ENCODE peak calls at places on chromosomes 3 and 15, in six cellular contexts. Z is NCI-H510A treated with DMSO at 0.1 percent for 48 hours, L is SK-MEL-5, S is cardiac muscle cell, C is activated T-cell treated with anti-CD3 and anti-CD28 coated beads for 24 hours, J is body of pancreas. Q is an unnamed sample.

GRCh38 chr3:82229397-82229796 is 468.0 kb upstream of the GBE1 start:
- DNase-seq in C (no peak), S (no peak), J (no peak), L (no peak), Z (no peak), Q (no peak)

GRCh38 chr3:141070727-141071357 is 19.7 kb downstream of the SPSB4 start:
- DNase-seq in J (no peak), Z (no peak), L (no peak), S (no peak), C (no peak), Q (no peak)

GRCh38 chr3:16658004-16658932 is 53.0 kb upstream of the DAZL start:
- DNase-seq in S (peak), J (no peak), C (no peak), Z (no peak), L (peak), Q (no peak)

GRCh38 chr3:155070932-155071387 is 9.2 kb upstream of the MME start:
- DNase-seq in Z (no peak), J (no peak), L (peak), C (no peak), S (peak), Q (no peak)

GRCh38 chr15:38050529-38050928 is 116.1 kb downstream of the TMCO5A start:
- DNase-seq in L (no peak), J (no peak), S (peak), C (no peak), Z (no peak), Q (no peak)

GRCh38 chr15:84748274-84749110 is at the start of gene ZNF592:
- DNase-seq in J (peak), S (peak), C (peak), L (peak), Z (peak), Q (peak)

GRCh38 chr3:106130384-106131084 is 261.7 kb upstream of the CBLB start:
- DNase-seq in Z (no peak), J (no peak), C (no peak), L (peak), S (peak), Q (no peak)

GRCh38 chr15:98883504-98883903 is 124.1 kb downstream of the PGPEP1L start:
- DNase-seq in S (no peak), C (no peak), L (no peak), Z (no peak), J (no peak), Q (no peak)

GRCh38 chr3:69203631-69204314 is 81.4 kb upstream of the LMOD3 start:
- DNase-seq in L (no peak), C (no peak), S (no peak), J (no peak), Z (no peak), Q (no peak)

GRCh38 chr3:9786825-9787654 is 5.2 kb downstream of the TADA3 start:
- DNase-seq in L (peak), J (no peak), C (no peak), S (no peak), Z (no peak), Q (no peak)

GRCh38 chr3:46913644-46914043 is 36.1 kb downstream of the PTH1R start:
- DNase-seq in L (no peak), Z (peak), C (no peak), J (peak), S (peak), Q (no peak)

GRCh38 chr15:31300981-31301686 is 25.5 kb upstream of the KLF13 start:
- DNase-seq in Z (no peak), S (no peak), L (no peak), J (no peak), C (no peak), Q (no peak)

GRCh38 chr3:174329321-174329720 is 529.8 kb upstream of the NAALADL2 start:
- DNase-seq in S (peak), L (no peak), C (no peak), Z (no peak), J (no peak), Q (no peak)

GRCh38 chr3:16419640-16420039 is 93.9 kb downstream of the RFTN1 start:
- DNase-seq in S (peak), J (no peak), C (no peak), Z (no peak), L (peak), Q (no peak)

GRCh38 chr15:63698731-63699130 is 101.5 kb downstream of the FBXL22 start:
- DNase-seq in Z (no peak), J (no peak), C (no peak), L (no peak), S (no peak), Q (no peak)

GRCh38 chr15:96356494-96357455 is 26.3 kb downstream of the NR2F2 start:
- DNase-seq in Z (peak), J (peak), C (peak), L (peak), S (peak), Q (peak)

GRCh38 chr15:52011711-52012144 is 7.3 kb upstream of the MAPK6 start:
- DNase-seq in J (no peak), S (peak), L (peak), Z (peak), C (no peak), Q (no peak)

GRCh38 chr3:193909387-193909786 is 226.6 kb upstream of the HES1 start:
- DNase-seq in C (no peak), Z (no peak), S (no peak), J (no peak), L (no peak), Q (no peak)

GRCh38 chr15:58330836-58331561 is 100.8 kb upstream of the LIPC start:
- DNase-seq in C (no peak), S (peak), Z (no peak), L (no peak), J (no peak), Q (no peak)

GRCh38 chr15:61681038-61681418 is 379.2 kb downstream of the VPS13C start:
- DNase-seq in S (no peak), J (no peak), L (no peak), C (no peak), Z (no peak), Q (no peak)

GRCh38 chr3:143934791-143935190 is 36.8 kb upstream of the DIPK2A start:
- DNase-seq in S (peak), L (no peak), Z (no peak), J (no peak), C (no peak), Q (no peak)

Q was measured in naive B cell.